ENCODE peak calls at places on chromosomes 12 and 14, in six cellular contexts. X is left colon, M is activated T-helper 1 cell treated with Interleukin-2 at 50 U/mL for 16 hours, E is NCI-H1105, Q is Daoy, R is SW 1271. B is an unnamed sample.

GRCh38 chr12:19613051-19613535 is 173.8 kb downstream of the AEBP2 start:
- DNase-seq in X (no peak), M (no peak), E (no peak), Q (no peak), R (no peak), B (no peak)

GRCh38 chr14:104691546-104692260 is 2.3 kb downstream of the INF2 start:
- DNase-seq in X (no peak), M (no peak), E (no peak), Q (no peak), R (no peak), B (no peak)

GRCh38 chr14:88379706-88380343 is 5.6 kb upstream of the SPATA7 start:
- DNase-seq in X (no peak), M (no peak), E (no peak), Q (no peak), R (no peak), B (no peak)

GRCh38 chr12:121630791-121631190 is 4.5 kb downstream of the ORAI1 start:
- DNase-seq in X (no peak), M (no peak), E (no peak), Q (no peak), R (no peak), B (no peak)

GRCh38 chr12:3988519-3989217 is 115.5 kb upstream of the PARP11 start:
- DNase-seq in X (no peak), M (no peak), E (no peak), Q (peak), R (no peak), B (no peak)

GRCh38 chr12:29427964-29428363 is 47.0 kb upstream of the ERGIC2 start:
- DNase-seq in X (no peak), M (no peak), E (no peak), Q (no peak), R (no peak), B (no peak)

GRCh38 chr14:93430889-93431670 is at the start of gene UNC79:
- DNase-seq in X (no peak), M (no peak), E (peak), Q (peak), R (no peak), B (no peak)

GRCh38 chr12:95626854-95627253 is 75.6 kb upstream of the USP44 start:
- DNase-seq in X (no peak), M (no peak), E (no peak), Q (no peak), R (no peak), B (no peak)

GRCh38 chr12:47021298-47021697 is 58.1 kb upstream of the PCED1B start:
- DNase-seq in X (no peak), M (no peak), E (peak), Q (peak), R (peak), B (peak)

GRCh38 chr14:102768223-102769048 is 8.8 kb upstream of the TRAF3 start:
- DNase-seq in X (no peak), M (no peak), E (no peak), Q (no peak), R (no peak), B (no peak)

GRCh38 chr12:94663077-94663476 is 12.7 kb upstream of the TMCC3 start:
- DNase-seq in X (no peak), M (no peak), E (no peak), Q (no peak), R (no peak), B (no peak)

GRCh38 chr14:36584167-36584811 is 1.9 kb upstream of the NKX2-8 start:
- DNase-seq in X (no peak), M (no peak), E (no peak), Q (no peak), R (no peak), B (no peak)

GRCh38 chr14:34501997-34502396 is 37.5 kb downstream of the EAPP start:
- DNase-seq in X (no peak), M (no peak), E (no peak), Q (no peak), R (no peak), B (no peak)

GRCh38 chr12:10363922-10364838 is 25.7 kb downstream of the KLRK1 start:
- DNase-seq in X (peak), M (no peak), E (peak), Q (peak), R (no peak), B (peak)